ENCODE peak calls at places on chromosomes 5 and 9, in five cellular contexts. H, W, G, J and X are unnamed samples.

GRCh38 chr9:132141364-132141947 is 20.4 kb upstream of the NTNG2 start:
- DNase-seq in H (no peak), W (no peak), G (no peak), J (no peak), X (no peak)

GRCh38 chr5:151628112-151628823 is 37.1 kb upstream of the FAT2 start:
- DNase-seq in H (no peak), W (no peak), G (peak), J (no peak), X (no peak)

GRCh38 chr9:87800456-87800855 is 74.5 kb downstream of the CTSL start:
- DNase-seq in H (no peak), W (no peak), G (no peak), J (no peak), X (no peak)

GRCh38 chr5:135834639-135835529 is at the start of gene SLC25A48:
- DNase-seq in H (no peak), W (peak), G (no peak), J (no peak), X (no peak)

GRCh38 chr9:89794918-89795317 is 190.1 kb downstream of the GADD45G start:
- DNase-seq in H (peak), W (no peak), G (no peak), J (no peak), X (no peak)

GRCh38 chr5:35838370-35839042 is 18.2 kb upstream of the IL7R start:
- DNase-seq in H (no peak), W (no peak), G (no peak), J (no peak), X (no peak)

GRCh38 chr5:167952278-167952990 is 339.0 kb upstream of the WWC1 start:
- DNase-seq in H (no peak), W (no peak), G (no peak), J (no peak), X (no peak)

GRCh38 chr5:171757853-171758535 is 27.6 kb upstream of the SMIM23 start:
- DNase-seq in H (no peak), W (no peak), G (peak), J (no peak), X (no peak)

GRCh38 chr5:56320686-56321085 is 87.6 kb upstream of the ANKRD55 start:
- DNase-seq in H (no peak), W (no peak), G (no peak), J (no peak), X (no peak)

GRCh38 chr5:95620030-95620869 is at the start of gene GPR150:
- DNase-seq in H (peak), W (peak), G (peak), J (no peak), X (peak)

GRCh38 chr5:149345892-149346222 is 558 bp downstream of the GRPEL2 start:
- DNase-seq in H (no peak), W (no peak), G (peak), J (no peak), X (no peak)

GRCh38 chr5:136062563-136063274 is 33.9 kb downstream of the TGFBI start:
- DNase-seq in H (no peak), W (peak), G (peak), J (no peak), X (no peak)

GRCh38 chr5:110925398-110925797 is 146.1 kb upstream of the TSLP start:
- DNase-seq in H (no peak), W (no peak), G (peak), J (no peak), X (no peak)

GRCh38 chr9:137062384-137062783 is 8.0 kb downstream of the SAPCD2 start:
- DNase-seq in H (no peak), W (no peak), G (no peak), J (no peak), X (no peak)

GRCh38 chr9:32725066-32725860 is 58.1 kb upstream of the TMEM215 start:
- DNase-seq in H (no peak), W (no peak), G (peak), J (no peak), X (no peak)

GRCh38 chr5:138900281-138900965 is 25.3 kb upstream of the LRRTM2 start:
- DNase-seq in H (no peak), W (no peak), G (peak), J (no peak), X (no peak)

GRCh38 chr9:18721267-18722079 is 247.5 kb downstream of the ADAMTSL1 start:
- DNase-seq in H (no peak), W (no peak), G (no peak), J (no peak), X (no peak)

GRCh38 chr9:137828527-137829259 is 48.9 kb upstream of the CACNA1B start:
- DNase-seq in H (no peak), W (no peak), G (peak), J (no peak), X (no peak)

GRCh38 chr5:91528831-91529230 is 145.7 kb upstream of the ARRDC3 start:
- DNase-seq in H (no peak), W (no peak), G (no peak), J (no peak), X (no peak)

GRCh38 chr5:111641533-111642230 is 115.3 kb downstream of the NREP start:
- DNase-seq in H (no peak), W (no peak), G (peak), J (no peak), X (no peak)

GRCh38 chr5:35938518-35939227 is at the start of gene CAPSL:
- DNase-seq in H (no peak), W (no peak), G (peak), J (no peak), X (no peak)

DNA sequence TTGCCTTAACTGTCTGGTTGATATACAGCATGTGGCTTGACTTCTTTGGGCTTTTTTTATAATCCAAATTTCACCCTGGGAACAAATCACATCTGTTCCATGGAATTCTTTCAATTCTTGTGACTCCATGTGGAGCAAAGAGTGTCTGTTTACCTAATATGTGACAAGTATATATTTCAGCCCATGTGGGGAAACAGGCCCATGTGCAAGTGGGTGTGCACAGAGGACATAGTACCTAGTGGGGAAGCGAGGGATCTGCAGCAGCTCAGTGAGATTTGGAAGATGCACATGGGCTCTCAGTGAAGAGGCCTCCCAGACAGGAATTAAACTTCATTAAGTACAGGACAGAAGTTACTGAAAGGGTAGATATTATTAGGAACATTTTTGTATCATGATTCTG is 181.0 kb downstream of the SLC12A2 start:
- DNase-seq in H (no peak), W (no peak), G (no peak), J (no peak), X (no peak)
- TF ChIP-seq CTCF in H (no peak), W (no peak), G (no peak), J (no peak), X (no peak)

GRCh38 chr9:124284940-124285441 is 27.2 kb downstream of the NEK6 start:
- DNase-seq in H (peak), W (no peak), G (no peak), J (no peak), X (no peak)

GRCh38 chr9:124285490-124285889 is 27.7 kb downstream of the NEK6 start:
- DNase-seq in H (no peak), W (no peak), G (no peak), J (no peak), X (no peak)

GRCh38 chr9:124285903-124286291 is 28.1 kb downstream of the NEK6 start:
- DNase-seq in H (peak), W (peak), G (peak), J (peak), X (no peak)

GRCh38 chr9:124283232-124283814 is 25.6 kb downstream of the NEK6 start:
- DNase-seq in H (no peak), W (no peak), G (no peak), J (no peak), X (no peak)

DNA sequence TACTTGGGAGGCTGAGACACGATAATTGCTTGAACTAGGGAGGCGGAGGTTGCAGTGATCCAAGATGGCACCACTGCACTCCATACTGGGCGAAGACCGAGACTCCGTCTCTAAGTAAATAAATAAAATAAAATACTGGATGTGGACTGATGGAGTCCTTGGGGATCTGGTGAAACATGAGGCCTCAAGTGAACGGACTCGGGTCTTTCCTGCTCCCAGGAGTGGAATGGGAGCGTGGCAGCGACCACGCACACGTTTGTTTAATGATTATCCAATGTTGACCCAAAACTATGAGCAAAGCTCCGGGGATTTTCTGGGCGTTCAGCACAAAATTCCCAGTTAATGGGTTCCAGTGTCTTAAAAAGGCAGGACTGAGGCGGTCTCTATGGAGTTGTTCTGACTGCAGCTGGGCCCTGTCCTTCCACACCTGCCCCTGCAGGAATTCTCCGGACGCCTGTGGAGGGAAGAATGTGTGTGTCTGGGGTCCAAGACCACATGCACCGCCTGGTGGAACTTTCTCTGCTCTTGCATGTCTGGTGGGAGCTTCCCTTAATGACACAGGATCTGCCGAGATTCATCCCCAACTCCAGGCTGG is 26.6 kb downstream of the NEK6 start:
- DNase-seq in H (no peak), W (no peak), G (no peak), J (no peak), X (no peak)
- TF ChIP-seq CTCF in H (no peak), W (no peak), G (no peak), J (no peak), X (no peak)

DNA sequence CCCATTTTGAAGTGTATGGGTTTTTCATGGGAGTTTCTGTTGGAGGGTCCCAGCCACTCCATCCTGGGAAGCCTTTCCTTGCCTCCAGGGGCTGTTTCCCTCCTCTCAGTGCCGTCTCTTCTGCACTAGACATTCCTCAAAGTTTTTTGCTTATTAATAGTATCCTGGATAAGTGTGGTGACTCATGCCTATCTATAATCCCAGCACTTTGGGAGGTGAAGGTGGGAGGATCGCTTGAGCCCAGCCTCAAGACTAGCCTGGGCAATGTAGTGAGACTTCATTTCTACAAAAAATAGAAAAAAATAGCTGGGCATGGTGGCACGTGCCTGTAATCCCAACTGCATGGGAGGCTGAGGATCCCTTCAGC is 43.1 kb downstream of the RALGPS1 start:
- DNase-seq in H (no peak), W (no peak), G (peak), J (no peak), X (no peak)
- TF ChIP-seq CTCF in H (no peak), W (no peak), G (no peak), J (no peak), X (no peak)

GRCh38 chr9:124969401-124969800 is 28.5 kb upstream of the GOLGA1 start:
- DNase-seq in H (no peak), W (no peak), G (no peak), J (no peak), X (no peak)
- TF ChIP-seq CTCF in H (no peak), W (no peak), G (no peak), J (no peak), X (no peak)

GRCh38 chr9:100714372-100715099 is 136.7 kb downstream of the CAVIN4 start:
- DNase-seq in H (peak), W (peak), G (peak), J (peak), X (no peak)
- TF ChIP-seq CTCF in H (peak), W (peak), G (peak), J (peak), X (no peak)

GRCh38 chr5:141155540-141156374 is 5.9 kb downstream of the PCDHB6 start:
- DNase-seq in H (no peak), W (no peak), G (no peak), J (no peak), X (no peak)
- TF ChIP-seq CTCF in H (no peak), W (no peak), G (no peak), J (no peak), X (no peak)

DNA sequence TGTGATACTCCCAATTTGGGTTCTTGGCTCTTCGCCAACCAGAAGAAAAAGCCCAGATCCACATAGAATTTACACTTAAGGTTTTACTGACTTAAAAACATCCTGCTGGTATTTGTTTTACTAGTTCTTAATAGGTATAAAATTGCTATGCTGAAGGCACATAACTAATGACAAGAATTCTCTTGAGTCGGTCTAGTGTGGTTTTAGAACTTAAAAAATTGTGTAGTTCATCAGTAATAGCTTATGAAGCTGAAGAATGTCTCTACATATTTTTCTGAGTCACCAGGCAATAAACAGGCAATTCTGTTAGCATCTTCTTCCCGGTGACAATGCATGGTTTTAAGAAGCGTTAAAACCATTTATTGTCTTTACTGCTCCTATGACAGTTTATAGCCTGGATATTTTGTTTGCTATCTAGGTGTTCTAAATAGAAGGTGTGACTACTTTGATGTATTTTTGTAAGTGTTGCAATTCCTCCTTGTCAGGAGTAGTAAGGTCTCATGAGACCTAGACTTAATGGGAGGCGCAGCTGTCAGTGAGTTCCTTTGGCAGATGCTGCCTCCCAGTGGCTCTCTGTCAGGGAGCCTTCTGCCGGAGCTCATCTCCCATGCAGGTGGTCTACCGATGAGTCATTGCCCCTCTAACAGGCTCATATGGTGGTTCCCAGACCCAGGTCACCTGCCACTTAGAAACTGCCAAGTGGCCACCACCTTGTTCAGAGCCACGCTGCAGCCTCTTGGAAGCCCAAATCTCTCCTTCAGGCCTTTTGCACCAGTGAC is 173.8 kb downstream of the MAST4 start:
- DNase-seq in H (no peak), W (no peak), G (peak), J (no peak), X (no peak)
- TF ChIP-seq CTCF in H (no peak), W (no peak), G (peak), J (no peak), X (no peak)

GRCh38 chr9:114792396-114792795 is 13.4 kb downstream of the TNFSF15 start:
- DNase-seq in H (no peak), W (no peak), G (no peak), J (no peak), X (no peak)

GRCh38 chr9:114791312-114791711 is 14.5 kb downstream of the TNFSF15 start:
- DNase-seq in H (no peak), W (no peak), G (no peak), J (no peak), X (no peak)

GRCh38 chr9:114789006-114789405 is 16.8 kb downstream of the TNFSF15 start:
- DNase-seq in H (no peak), W (no peak), G (no peak), J (no peak), X (no peak)

GRCh38 chr9:114791736-114792135 is 14.1 kb downstream of the TNFSF15 start:
- DNase-seq in H (no peak), W (no peak), G (no peak), J (no peak), X (no peak)

GRCh38 chr9:114790521-114790920 is 15.3 kb downstream of the TNFSF15 start:
- DNase-seq in H (no peak), W (no peak), G (no peak), J (no peak), X (no peak)
- TF ChIP-seq CTCF in H (no peak), W (no peak), G (no peak), J (no peak), X (no peak)

DNA sequence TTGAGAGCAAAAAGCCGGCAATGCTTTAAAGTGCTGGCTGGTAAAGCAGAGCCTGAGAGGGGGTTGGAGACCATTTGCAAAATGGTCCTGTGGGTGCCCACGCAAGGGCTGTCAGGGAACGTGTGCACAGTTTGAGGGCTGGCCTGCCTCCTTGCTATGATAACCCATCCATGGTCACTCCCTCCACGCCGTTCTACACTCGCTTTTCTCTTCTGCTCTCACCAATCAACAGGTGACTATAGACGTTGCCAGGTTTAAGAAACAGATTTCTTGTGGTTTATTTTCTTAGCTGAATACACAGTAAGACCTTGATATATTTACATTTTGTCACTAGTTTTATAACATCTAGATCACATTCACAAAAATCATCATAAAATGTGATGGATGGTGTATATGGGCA is 13.8 kb downstream of the MAP1B start:
- DNase-seq in H (no peak), W (no peak), G (no peak), J (no peak), X (no peak)
- TF ChIP-seq CTCF in H (no peak), W (no peak), G (no peak), J (no peak), X (no peak)

GRCh38 chr9:96441798-96442445 is 8.0 kb upstream of the HABP4 start:
- DNase-seq in H (no peak), W (peak), G (peak), J (no peak), X (no peak)
- TF ChIP-seq CTCF in H (peak), W (peak), G (peak), J (no peak), X (no peak)